ENCODE peak calls at places on chromosomes 13 and 19, in four cellular contexts. B is GOT3, G is psoas muscle, I is C1 segment of cervical spinal cord. J is an unnamed sample.

GRCh38 chr13:74158028-74158427 is 23.8 kb upstream of the KLF12 start:
- DNase-seq in G (no peak), I (no peak), B (no peak), J (no peak)

GRCh38 chr13:87680298-87680697 is 9.1 kb downstream of the SLITRK5 start:
- DNase-seq in B (no peak), G (no peak), I (no peak), J (no peak)

GRCh38 chr13:79070343-79070974 is 335.6 kb downstream of the RBM26 start:
- DNase-seq in G (no peak), B (no peak), I (no peak), J (no peak)

GRCh38 chr13:56773148-56773547 is 367.6 kb upstream of the PRR20A start:
- DNase-seq in G (no peak), B (no peak), I (no peak), J (no peak)

GRCh38 chr19:50669319-50670101 is 20.3 kb downstream of the C19orf81 start:
- DNase-seq in B (no peak), G (no peak), I (no peak), J (no peak)

GRCh38 chr13:66102864-66103263 is 1127.3 kb downstream of the PCDH9 start:
- DNase-seq in B (no peak), G (no peak), I (no peak), J (no peak)

GRCh38 chr13:114112231-114112825 is 20.1 kb downstream of the RASA3 start:
- DNase-seq in G (peak), I (no peak), B (no peak), J (no peak)

GRCh38 chr13:20441879-20442278 is 83.8 kb downstream of the CRYL1 start:
- DNase-seq in G (no peak), B (no peak), I (no peak), J (no peak)

GRCh38 chr19:10816691-10817090 is 19.3 kb downstream of the TMED1 start:
- DNase-seq in I (no peak), B (no peak), G (no peak), J (no peak)

GRCh38 chr19:31715249-31715944 is 366.2 kb upstream of the TSHZ3 start:
- DNase-seq in I (no peak), B (no peak), G (no peak), J (no peak)

GRCh38 chr19:33390908-33391630 is 17.6 kb downstream of the CEBPG start:
- DNase-seq in B (no peak), G (peak), I (no peak), J (no peak)

GRCh38 chr13:102190930-102191329 is 210.9 kb downstream of the FGF14 start:
- DNase-seq in B (no peak), G (no peak), I (no peak), J (no peak)

GRCh38 chr19:29966594-29967249 is 24.7 kb downstream of the URI1 start:
- DNase-seq in G (no peak), B (no peak), I (no peak), J (no peak)

GRCh38 chr19:33826521-33826920 is 29.9 kb downstream of the KCTD15 start:
- DNase-seq in G (no peak), B (no peak), I (no peak), J (no peak)

GRCh38 chr19:48874309-48875135 is 2.3 kb downstream of the PPP1R15A start:
- DNase-seq in B (no peak), G (peak), I (no peak), J (no peak)

GRCh38 chr19:3055741-3056453 is 6.4 kb downstream of the TLE5 start:
- DNase-seq in B (no peak), G (peak), I (peak), J (no peak)

GRCh38 chr19:48859711-48860572 is 8.5 kb downstream of the PLEKHA4 start:
- DNase-seq in I (no peak), G (no peak), B (no peak), J (no peak)

GRCh38 chr13:109790071-109790470 is 3.7 kb upstream of the IRS2 start:
- DNase-seq in G (no peak), I (no peak), B (no peak), J (no peak)

GRCh38 chr13:23570931-23571330 is 719 bp downstream of the TNFRSF19 start:
- DNase-seq in G (no peak), I (no peak), B (no peak), J (no peak)